ENCODE peak calls at places on chromosome 9, in nine cellular contexts. Q is NCI-H1436 treated with DMSO at 0.1 percent for 48 hours, J is AG08395, C is Caki2, I is H9, X is NCI-H1092, Y is HS-5, O is uterus, Z is non-pigmented ciliary epithelial cell. R is an unnamed sample.

GRCh38 chr9:126704157-126704941 is 90.6 kb downstream of the LMX1B start:
- DNase-seq in Q (no peak), J (peak), X (no peak), I (peak), Z (peak), O (peak), C (peak), Y (peak), R (peak)

GRCh38 chr9:131923766-131924165 is 155.9 kb downstream of the MED27 start:
- DNase-seq in C (no peak), J (no peak), Z (no peak), Q (no peak), O (no peak), I (no peak), Y (no peak), X (no peak), R (no peak)

GRCh38 chr9:7273575-7273974 is 515.8 kb downstream of the KDM4C start:
- DNase-seq in Z (no peak), O (peak), C (no peak), Y (no peak), Q (no peak), I (no peak), J (peak), X (peak), R (no peak)

GRCh38 chr9:103364753-103365152 is 369.6 kb downstream of the CYLC2 start:
- DNase-seq in X (no peak), I (no peak), Q (no peak), Z (peak), Y (peak), J (no peak), O (no peak), C (peak), R (peak)

GRCh38 chr9:107637421-107638420 is 148.2 kb upstream of the KLF4 start:
- DNase-seq in Z (peak), O (peak), Q (peak), C (no peak), X (peak), J (peak), Y (no peak), I (peak), R (peak)

GRCh38 chr9:131807131-131807990 is 67.5 kb upstream of the RAPGEF1 start:
- DNase-seq in Q (no peak), I (peak), Z (no peak), O (no peak), Y (no peak), C (no peak), J (no peak), X (no peak), R (no peak)

GRCh38 chr9:114287001-114287762 is 35.7 kb upstream of the ORM1 start:
- DNase-seq in Z (no peak), O (peak), I (peak), Y (no peak), J (no peak), C (no peak), X (peak), Q (no peak), R (no peak)

GRCh38 chr9:127937046-127937382 is 640 bp downstream of the DPM2 start:
- DNase-seq in Z (no peak), C (no peak), Q (no peak), X (no peak), Y (no peak), I (no peak), O (no peak), J (no peak), R (no peak)

GRCh38 chr9:21591221-21592062 is 109.3 kb upstream of the IFNE start:
- DNase-seq in O (peak), Y (peak), I (peak), J (peak), C (peak), Q (no peak), X (no peak), Z (peak), R (peak)

GRCh38 chr9:93263334-93264229 is 79.6 kb downstream of the WNK2 start:
- DNase-seq in O (no peak), C (no peak), Q (no peak), I (no peak), Y (no peak), Z (no peak), X (no peak), J (no peak), R (no peak)

GRCh38 chr9:99911600-99911999 is 5.1 kb downstream of the STX17 start:
- DNase-seq in X (no peak), O (no peak), J (no peak), Z (no peak), Y (no peak), I (no peak), Q (no peak), C (no peak), R (no peak)

GRCh38 chr9:72882117-72882775 is 70.6 kb downstream of the ALDH1A1 start:
- DNase-seq in O (peak), Y (no peak), J (peak), Z (no peak), C (no peak), X (no peak), I (no peak), Q (no peak), R (no peak)

GRCh38 chr9:36170531-36170930 is 1.3 kb downstream of the CCIN start:
- DNase-seq in Z (no peak), C (no peak), O (no peak), I (no peak), Y (no peak), X (no peak), Q (no peak), J (no peak), R (no peak)

GRCh38 chr9:124392254-124392653 is 23.0 kb downstream of the PSMB7 start:
- DNase-seq in O (no peak), J (no peak), I (no peak), Z (no peak), Y (no peak), Q (no peak), X (no peak), C (no peak), R (no peak)

GRCh38 chr9:107228648-107229047 is 54.4 kb upstream of the RAD23B start:
- DNase-seq in I (no peak), C (no peak), O (no peak), J (no peak), Z (no peak), X (peak), Q (peak), Y (no peak), R (no peak)

GRCh38 chr9:18478517-18479361 is 4.8 kb downstream of the ADAMTSL1 start:
- DNase-seq in X (no peak), Z (no peak), O (no peak), J (peak), I (no peak), C (no peak), Q (no peak), Y (peak), R (no peak)

GRCh38 chr9:35972093-35972492 is 14.1 kb upstream of the OR2S2 start:
- DNase-seq in Z (no peak), I (peak), Y (no peak), O (no peak), Q (no peak), C (no peak), X (no peak), J (no peak), R (no peak)

GRCh38 chr9:93268551-93269314 is 84.8 kb downstream of the WNK2 start:
- DNase-seq in J (no peak), X (peak), I (no peak), O (no peak), Z (no peak), C (no peak), Y (no peak), Q (peak), R (no peak)

GRCh38 chr9:97983524-97984187 is 515 bp downstream of the ANP32B start:
- DNase-seq in I (peak), O (peak), C (no peak), Y (no peak), Q (no peak), Z (no peak), X (peak), J (peak), R (no peak)

GRCh38 chr9:5529683-5530221 is 19.4 kb downstream of the PDCD1LG2 start:
- DNase-seq in J (no peak), O (no peak), Y (no peak), Q (no peak), I (no peak), X (no peak), Z (no peak), C (no peak), R (peak)

GRCh38 chr9:5566054-5566618 is 55.8 kb downstream of the PDCD1LG2 start:
- DNase-seq in Z (no peak), C (peak), Q (no peak), X (no peak), J (no peak), O (no peak), I (no peak), Y (no peak), R (peak)

GRCh38 chr9:115884846-115885245 is 268.7 kb upstream of the PAPPA start:
- DNase-seq in C (no peak), I (no peak), Q (no peak), X (no peak), J (peak), Y (no peak), Z (no peak), O (no peak), R (no peak)

GRCh38 chr9:129823163-129823933 is 588 bp downstream of the TOR1A start:
- DNase-seq in C (peak), X (no peak), I (peak), Q (no peak), J (peak), Y (no peak), Z (no peak), O (no peak), R (no peak)

GRCh38 chr9:124928116-124928515 is 12.8 kb downstream of the GOLGA1 start:
- DNase-seq in Z (no peak), Q (no peak), J (no peak), X (no peak), O (no peak), C (no peak), Y (no peak), I (no peak), R (no peak)

GRCh38 chr9:136606687-136607333 is 55.9 kb upstream of the EGFL7 start:
- DNase-seq in Y (no peak), Q (no peak), J (no peak), Z (no peak), I (no peak), C (no peak), X (no peak), O (no peak), R (no peak)

GRCh38 chr9:117926031-117926655 is 221.9 kb downstream of the TLR4 start:
- DNase-seq in Z (no peak), C (no peak), J (no peak), X (no peak), Y (no peak), Q (no peak), I (no peak), O (no peak), R (peak)

GRCh38 chr9:6214903-6215302 is 704 bp upstream of the IL33 start:
- DNase-seq in J (no peak), I (no peak), Z (no peak), O (no peak), X (no peak), Y (no peak), C (no peak), Q (no peak), R (no peak)

GRCh38 chr9:110700953-110701352 is 32.4 kb downstream of the MUSK start:
- DNase-seq in J (peak), C (no peak), Y (peak), I (no peak), Q (no peak), O (no peak), Z (no peak), X (no peak), R (no peak)

GRCh38 chr9:34458967-34459355 is 356 bp downstream of the DNAI1 start:
- DNase-seq in Q (no peak), Z (no peak), C (no peak), X (no peak), J (no peak), I (no peak), Y (no peak), O (no peak), R (no peak)

GRCh38 chr9:29211681-29212589 is 1638.7 kb upstream of the C9orf72 start:
- DNase-seq in J (peak), C (peak), Q (no peak), I (peak), Y (no peak), O (peak), Z (no peak), X (peak), R (no peak)

GRCh38 chr9:86529496-86530275 is 175.5 kb upstream of the TUT7 start:
- DNase-seq in C (no peak), Y (no peak), O (no peak), Z (no peak), X (no peak), I (no peak), J (no peak), Q (no peak), R (no peak)

GRCh38 chr9:96680812-96681499 is 25.8 kb upstream of the PRXL2C start:
- DNase-seq in Z (no peak), J (no peak), Y (no peak), C (no peak), I (no peak), Q (no peak), O (no peak), X (no peak), R (no peak)

R was measured in kidney epithelial cell.